ENCODE peak calls at places on chromosomes 1 and 21, in four cellular contexts. One of them, this sample, is unnamed.

GRCh38 chr21:36065497-36066036 is 4.3 kb upstream of the CBR1 start:
- DNase-seq in K562: no peak
- DNase-seq in H1: no peak
- DNase-seq in GM12878: no peak
- DNase-seq in this sample: peak; percentile 72

GRCh38 chr1:116259665-116260064 is 113.4 kb upstream of the ATP1A1 start:
- DNase-seq in GM12878: no peak
- DNase-seq in H1: no peak
- DNase-seq in K562: no peak
- DNase-seq in this sample: no peak

GRCh38 chr1:199843856-199844255 is 183.7 kb upstream of the NR5A2 start:
- DNase-seq in H1: no peak
- DNase-seq in K562: no peak
- DNase-seq in GM12878: no peak
- DNase-seq in this sample: no peak

GRCh38 chr1:200794506-200795065 is 55.9 kb downstream of the CAMSAP2 start:
- DNase-seq in GM12878: no peak
- DNase-seq in K562: no peak
- DNase-seq in H1: no peak
- DNase-seq in this sample: no peak

GRCh38 chr21:39712976-39713375 is 32.0 kb upstream of the IGSF5 start:
- DNase-seq in H1: no peak
- DNase-seq in GM12878: no peak
- DNase-seq in K562: peak; percentile 22
- DNase-seq in this sample: peak; percentile 3

GRCh38 chr1:29341936-29342335 is 105.6 kb downstream of the PTPRU start:
- DNase-seq in K562: no peak
- DNase-seq in GM12878: no peak
- DNase-seq in H1: no peak
- DNase-seq in this sample: no peak

GRCh38 chr21:29805110-29805509 is 134.7 kb downstream of the GRIK1 start:
- DNase-seq in GM12878: no peak
- DNase-seq in K562: no peak
- DNase-seq in H1: no peak
- DNase-seq in this sample: no peak

GRCh38 chr1:14672030-14672429 is 73.5 kb downstream of the KAZN start:
- DNase-seq in H1: no peak
- DNase-seq in GM12878: peak; percentile 39
- DNase-seq in K562: no peak
- DNase-seq in this sample: no peak

GRCh38 chr1:206469933-206470691 is at the start of gene IKBKE:
- DNase-seq in K562: no peak
- DNase-seq in GM12878: no peak
- DNase-seq in H1: no peak
- DNase-seq in this sample: peak; percentile 64

GRCh38 chr21:20647603-20648002 is 350.6 kb upstream of the NCAM2 start:
- DNase-seq in GM12878: no peak
- DNase-seq in K562: no peak
- DNase-seq in H1: no peak
- DNase-seq in this sample: no peak

GRCh38 chr1:18234790-18235242 is 127.2 kb downstream of the IGSF21 start:
- DNase-seq in GM12878: no peak
- DNase-seq in K562: peak; percentile 91
- DNase-seq in H1: peak; percentile 57
- DNase-seq in this sample: peak; percentile 51

GRCh38 chr1:220808501-220809186 is 21.9 kb downstream of the MTARC1 start:
- DNase-seq in H1: no peak
- DNase-seq in GM12878: no peak
- DNase-seq in K562: no peak
- DNase-seq in this sample: no peak

DNA sequence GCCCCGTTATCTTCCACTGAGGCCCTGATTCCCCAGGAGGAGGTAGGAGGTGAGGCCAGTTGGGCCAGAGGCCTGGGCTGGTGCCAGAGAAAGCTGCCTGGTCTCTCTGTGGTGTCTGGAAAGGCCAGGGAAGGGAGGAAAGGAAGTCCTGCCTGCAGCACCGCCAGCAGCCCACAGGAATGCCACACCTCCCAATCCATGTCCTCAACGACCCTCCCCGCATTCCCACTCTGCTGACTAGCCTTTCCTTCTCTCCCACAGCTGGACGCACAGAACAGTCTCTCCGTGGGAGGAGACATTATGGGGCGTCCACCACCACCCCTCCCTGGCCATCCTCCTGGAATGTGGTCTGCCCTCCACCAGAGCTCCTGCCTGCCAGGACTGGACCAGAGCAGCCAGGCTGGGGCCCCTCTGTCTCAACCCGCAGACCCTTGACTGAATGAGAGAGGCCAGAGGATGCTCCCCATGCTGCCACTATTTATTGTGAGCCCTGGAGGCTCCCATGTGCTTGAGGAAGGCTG is 18.0 kb downstream of the CSF1 start:
- DNase-seq in H1: no peak
- DNase-seq in GM12878: no peak
- DNase-seq in K562: no peak
- DNase-seq in this sample: no peak
- H3K4me1 ChIP-seq in H1: peaks cover 4% of the 10 kb centered on the region
- H3K4me1 ChIP-seq in GM12878: no peaks in the 10 kb centered on the region
- H3K4me1 ChIP-seq in K562: peaks cover 15% of the 10 kb centered on the region
- H3K4me1 ChIP-seq in this sample: peaks cover 68% of the 10 kb centered on the region

GRCh38 chr1:30866594-30866993 is 42.0 kb downstream of the SDC3 start:
- DNase-seq in K562: no peak
- DNase-seq in H1: no peak
- DNase-seq in GM12878: no peak
- DNase-seq in this sample: no peak

GRCh38 chr1:30864681-30865080 is 43.9 kb downstream of the SDC3 start:
- DNase-seq in H1: no peak
- DNase-seq in K562: no peak
- DNase-seq in GM12878: no peak
- DNase-seq in this sample: no peak

GRCh38 chr1:30868833-30869435 is 39.6 kb downstream of the SDC3 start:
- DNase-seq in GM12878: peak; percentile 15
- DNase-seq in K562: no peak
- DNase-seq in H1: no peak
- DNase-seq in this sample: no peak

GRCh38 chr1:30870035-30870434 is 38.5 kb downstream of the SDC3 start:
- DNase-seq in GM12878: no peak
- DNase-seq in H1: no peak
- DNase-seq in K562: no peak
- DNase-seq in this sample: no peak

GRCh38 chr1:30867537-30867936 is 41.0 kb downstream of the SDC3 start:
- DNase-seq in H1: no peak
- DNase-seq in K562: no peak
- DNase-seq in GM12878: no peak
- DNase-seq in this sample: no peak
- TF ChIP-seq HDAC6 in H1: no peak
- TF ChIP-seq HDAC6 in K562: no peak
- TF ChIP-seq HDAC6 in GM12878: no peak
- TF ChIP-seq HDAC6 in this sample: no peak

GRCh38 chr1:76080552-76081093 is 6.1 kb downstream of the ST6GALNAC3 start:
- DNase-seq in GM12878: no peak
- DNase-seq in K562: no peak
- DNase-seq in H1: no peak
- DNase-seq in this sample: no peak
- H3K4me1 ChIP-seq in GM12878: no peaks in the 10 kb centered on the region
- H3K4me1 ChIP-seq in K562: no peaks in the 10 kb centered on the region
- H3K4me1 ChIP-seq in H1: no peaks in the 10 kb centered on the region
- H3K4me1 ChIP-seq in this sample: no peaks in the 10 kb centered on the region

DNA sequence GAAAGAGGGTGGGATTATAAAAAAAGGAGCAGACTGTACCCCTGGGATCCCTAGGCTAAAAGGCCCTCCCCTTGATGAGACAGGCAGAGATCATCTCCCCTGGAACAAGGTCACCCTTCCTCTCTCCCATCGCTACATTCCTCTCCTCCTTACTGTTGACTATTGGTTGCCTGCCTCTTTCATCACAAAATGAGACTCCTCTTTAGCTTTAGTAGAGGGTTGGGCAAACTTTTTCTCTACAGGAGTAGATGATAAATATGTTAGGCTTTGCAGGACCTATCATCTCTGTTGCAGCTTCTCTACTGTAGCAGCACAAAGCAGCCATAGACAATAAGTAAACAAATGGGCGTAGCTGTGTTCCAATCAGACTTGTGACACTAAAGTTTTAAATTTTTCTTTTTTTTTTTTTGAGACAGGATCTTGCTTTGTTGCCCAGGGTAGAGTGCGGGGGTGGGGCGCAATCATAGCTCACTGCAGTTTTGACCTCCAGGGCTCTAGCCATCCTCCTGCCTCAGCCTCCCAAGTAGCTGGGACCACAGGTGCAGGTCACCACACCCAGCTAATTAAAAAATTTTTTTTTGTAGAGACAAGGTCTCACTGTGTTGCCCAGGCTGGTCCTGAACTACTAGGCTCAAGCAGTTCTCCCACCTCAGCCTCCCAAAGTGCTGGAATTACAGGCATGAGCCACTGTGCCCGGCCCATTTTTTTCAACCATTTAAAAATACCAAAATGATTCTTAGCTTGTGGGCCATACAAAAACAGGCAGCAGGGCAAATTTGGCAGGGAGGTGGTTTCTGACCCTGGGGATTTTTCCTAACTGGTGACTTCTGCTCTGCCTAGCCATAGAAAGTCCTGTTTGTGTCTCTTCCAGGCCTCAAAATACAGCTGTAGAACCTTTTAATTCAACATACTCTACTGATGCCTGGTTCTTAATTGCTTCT is 15.1 kb downstream of the MCL1 start:
- DNase-seq in K562: no peak
- DNase-seq in H1: no peak
- DNase-seq in GM12878: no peak
- DNase-seq in this sample: peak; percentile 78
- TF ChIP-seq HDAC6 in K562: no peak
- TF ChIP-seq HDAC6 in H1: no peak
- TF ChIP-seq HDAC6 in GM12878: no peak
- TF ChIP-seq HDAC6 in this sample: no peak

GRCh38 chr1:115190766-115191165 is 101.5 kb upstream of the TSPAN2 start:
- DNase-seq in H1: no peak
- DNase-seq in K562: no peak
- DNase-seq in GM12878: no peak
- DNase-seq in this sample: no peak

GRCh38 chr1:115189814-115190541 is 100.7 kb upstream of the TSPAN2 start:
- DNase-seq in GM12878: no peak
- DNase-seq in H1: no peak
- DNase-seq in K562: no peak
- DNase-seq in this sample: no peak

GRCh38 chr1:115193026-115193425 is 103.7 kb upstream of the TSPAN2 start:
- DNase-seq in GM12878: no peak
- DNase-seq in H1: no peak
- DNase-seq in K562: no peak
- DNase-seq in this sample: no peak

GRCh38 chr1:115192200-115192767 is 103.0 kb upstream of the TSPAN2 start:
- DNase-seq in GM12878: no peak
- DNase-seq in H1: no peak
- DNase-seq in K562: no peak
- DNase-seq in this sample: no peak

GRCh38 chr1:115191691-115192090 is 102.4 kb upstream of the TSPAN2 start:
- DNase-seq in H1: no peak
- DNase-seq in GM12878: no peak
- DNase-seq in K562: no peak
- DNase-seq in this sample: no peak
- H3K4me1 ChIP-seq in H1: no peaks in the 10 kb centered on the region
- H3K4me1 ChIP-seq in GM12878: no peaks in the 10 kb centered on the region
- H3K4me1 ChIP-seq in K562: no peaks in the 10 kb centered on the region
- H3K4me1 ChIP-seq in this sample: no peaks in the 10 kb centered on the region

GRCh38 chr1:41319106-41319755 is 42.0 kb upstream of the FOXO6 start:
- DNase-seq in GM12878: no peak
- DNase-seq in H1: no peak
- DNase-seq in K562: no peak
- DNase-seq in this sample: no peak

GRCh38 chr1:41315867-41316266 is 45.4 kb upstream of the FOXO6 start:
- DNase-seq in H1: no peak
- DNase-seq in GM12878: no peak
- DNase-seq in K562: no peak
- DNase-seq in this sample: no peak

GRCh38 chr1:41315482-41315823 is 45.8 kb upstream of the FOXO6 start:
- DNase-seq in GM12878: no peak
- DNase-seq in K562: no peak
- DNase-seq in H1: no peak
- DNase-seq in this sample: no peak

GRCh38 chr1:41318135-41318534 is 43.1 kb upstream of the FOXO6 start:
- DNase-seq in K562: no peak
- DNase-seq in GM12878: no peak
- DNase-seq in H1: no peak
- DNase-seq in this sample: no peak

GRCh38 chr1:41317356-41317755 is 43.9 kb upstream of the FOXO6 start:
- DNase-seq in K562: no peak
- DNase-seq in H1: no peak
- DNase-seq in GM12878: no peak
- DNase-seq in this sample: no peak
- TF ChIP-seq HDAC6 in K562: no peak
- TF ChIP-seq HDAC6 in H1: no peak
- TF ChIP-seq HDAC6 in GM12878: no peak
- TF ChIP-seq HDAC6 in this sample: no peak

This sample was measured in HepG2.